ENCODE peak calls at places on chromosomes 11 and 22, in eight cellular contexts. One of them, this sample, is unnamed. For H3K36me3, the result is how much of the 10 kb centered on the place peaks cover.

GRCh38 chr11:44032304-44033085 is 15.3 kb upstream of the ACCSL start:
- DNase-seq in left ventricle myocardium inferior: peak
- DNase-seq in sigmoid colon: no peak
- DNase-seq in CD8-positive, alpha-beta memory T cell: no peak
- DNase-seq in cardiac muscle cell: peak
- DNase-seq in ovary: peak
- DNase-seq in H7: no peak
- DNase-seq in thoracic aorta: peak
- DNase-seq in this sample: no peak

GRCh38 chr11:80034801-80035200 is 594.0 kb upstream of the TENM4 start:
- DNase-seq in H7: no peak
- DNase-seq in left ventricle myocardium inferior: no peak
- DNase-seq in sigmoid colon: no peak
- DNase-seq in CD8-positive, alpha-beta memory T cell: no peak
- DNase-seq in cardiac muscle cell: no peak
- DNase-seq in ovary: no peak
- DNase-seq in thoracic aorta: no peak
- DNase-seq in this sample: no peak

GRCh38 chr11:132405728-132406127 is 1035.3 kb downstream of the NTM start:
- DNase-seq in thoracic aorta: no peak
- DNase-seq in left ventricle myocardium inferior: no peak
- DNase-seq in ovary: no peak
- DNase-seq in CD8-positive, alpha-beta memory T cell: no peak
- DNase-seq in sigmoid colon: no peak
- DNase-seq in cardiac muscle cell: no peak
- DNase-seq in H7: peak
- DNase-seq in this sample: no peak

GRCh38 chr11:57482782-57483569 is 22.6 kb downstream of the RTN4RL2 start:
- DNase-seq in H7: peak
- DNase-seq in ovary: no peak
- DNase-seq in CD8-positive, alpha-beta memory T cell: peak
- DNase-seq in thoracic aorta: no peak
- DNase-seq in left ventricle myocardium inferior: peak
- DNase-seq in sigmoid colon: no peak
- DNase-seq in cardiac muscle cell: peak
- DNase-seq in this sample: no peak

GRCh38 chr11:128330203-128330602 is 257.2 kb downstream of the ETS1 start:
- DNase-seq in thoracic aorta: no peak
- DNase-seq in ovary: no peak
- DNase-seq in CD8-positive, alpha-beta memory T cell: no peak
- DNase-seq in sigmoid colon: no peak
- DNase-seq in H7: no peak
- DNase-seq in left ventricle myocardium inferior: no peak
- DNase-seq in cardiac muscle cell: no peak
- DNase-seq in this sample: no peak

GRCh38 chr11:62755086-62755615 is 1.2 kb upstream of the ZBTB3 start:
- DNase-seq in CD8-positive, alpha-beta memory T cell: no peak
- DNase-seq in left ventricle myocardium inferior: no peak
- DNase-seq in ovary: no peak
- DNase-seq in cardiac muscle cell: no peak
- DNase-seq in thoracic aorta: no peak
- DNase-seq in H7: no peak
- DNase-seq in sigmoid colon: no peak
- DNase-seq in this sample: no peak

GRCh38 chr11:121282376-121282775 is 10.2 kb upstream of the SC5D start:
- DNase-seq in thoracic aorta: no peak
- DNase-seq in H7: no peak
- DNase-seq in sigmoid colon: no peak
- DNase-seq in ovary: no peak
- DNase-seq in cardiac muscle cell: no peak
- DNase-seq in CD8-positive, alpha-beta memory T cell: no peak
- DNase-seq in left ventricle myocardium inferior: no peak
- DNase-seq in this sample: no peak

GRCh38 chr11:116927163-116927772 is 89.8 kb upstream of the APOA1 start:
- DNase-seq in thoracic aorta: no peak
- DNase-seq in H7: no peak
- DNase-seq in left ventricle myocardium inferior: no peak
- DNase-seq in ovary: no peak
- DNase-seq in cardiac muscle cell: peak
- DNase-seq in sigmoid colon: no peak
- DNase-seq in CD8-positive, alpha-beta memory T cell: peak
- DNase-seq in this sample: no peak

GRCh38 chr11:120715239-120715638 is 203.7 kb downstream of the GRIK4 start:
- DNase-seq in left ventricle myocardium inferior: no peak
- DNase-seq in sigmoid colon: no peak
- DNase-seq in ovary: no peak
- DNase-seq in CD8-positive, alpha-beta memory T cell: no peak
- DNase-seq in H7: peak
- DNase-seq in cardiac muscle cell: no peak
- DNase-seq in thoracic aorta: no peak
- DNase-seq in this sample: no peak

GRCh38 chr22:23893957-23894709 is at the start of gene MIF:
- DNase-seq in sigmoid colon: peak
- DNase-seq in CD8-positive, alpha-beta memory T cell: peak
- DNase-seq in left ventricle myocardium inferior: peak
- DNase-seq in H7: peak
- DNase-seq in cardiac muscle cell: peak
- DNase-seq in ovary: peak
- DNase-seq in thoracic aorta: peak
- DNase-seq in this sample: peak

GRCh38 chr22:23896523-23897186 is 2.5 kb downstream of the MIF start:
- DNase-seq in ovary: no peak
- DNase-seq in thoracic aorta: no peak
- DNase-seq in left ventricle myocardium inferior: no peak
- DNase-seq in cardiac muscle cell: no peak
- DNase-seq in sigmoid colon: peak
- DNase-seq in H7: no peak
- DNase-seq in CD8-positive, alpha-beta memory T cell: no peak
- DNase-seq in this sample: no peak

GRCh38 chr22:23896166-23896522 is 2.0 kb downstream of the MIF start:
- DNase-seq in H7: no peak
- DNase-seq in CD8-positive, alpha-beta memory T cell: no peak
- DNase-seq in left ventricle myocardium inferior: no peak
- DNase-seq in cardiac muscle cell: no peak
- DNase-seq in thoracic aorta: no peak
- DNase-seq in sigmoid colon: no peak
- DNase-seq in ovary: no peak
- DNase-seq in this sample: no peak

GRCh38 chr22:23894710-23895598 is 771 bp downstream of the MIF start:
- DNase-seq in sigmoid colon: peak
- DNase-seq in H7: peak
- DNase-seq in thoracic aorta: peak
- DNase-seq in left ventricle myocardium inferior: peak
- DNase-seq in ovary: peak
- DNase-seq in cardiac muscle cell: peak
- DNase-seq in CD8-positive, alpha-beta memory T cell: peak
- DNase-seq in this sample: peak

GRCh38 chr22:23895599-23896144 is 1.5 kb downstream of the MIF start:
- DNase-seq in CD8-positive, alpha-beta memory T cell: no peak
- DNase-seq in cardiac muscle cell: no peak
- DNase-seq in thoracic aorta: no peak
- DNase-seq in H7: no peak
- DNase-seq in ovary: no peak
- DNase-seq in sigmoid colon: no peak
- DNase-seq in left ventricle myocardium inferior: no peak
- DNase-seq in this sample: no peak
- H3K36me3 ChIP-seq in CD8-positive, alpha-beta memory T cell: under half
- H3K36me3 ChIP-seq in cardiac muscle cell: under half
- H3K36me3 ChIP-seq in thoracic aorta: under half
- H3K36me3 ChIP-seq in H7: under half
- H3K36me3 ChIP-seq in ovary: under half
- H3K36me3 ChIP-seq in sigmoid colon: under half
- H3K36me3 ChIP-seq in left ventricle myocardium inferior: under half
- H3K36me3 ChIP-seq in this sample: under half

DNA sequence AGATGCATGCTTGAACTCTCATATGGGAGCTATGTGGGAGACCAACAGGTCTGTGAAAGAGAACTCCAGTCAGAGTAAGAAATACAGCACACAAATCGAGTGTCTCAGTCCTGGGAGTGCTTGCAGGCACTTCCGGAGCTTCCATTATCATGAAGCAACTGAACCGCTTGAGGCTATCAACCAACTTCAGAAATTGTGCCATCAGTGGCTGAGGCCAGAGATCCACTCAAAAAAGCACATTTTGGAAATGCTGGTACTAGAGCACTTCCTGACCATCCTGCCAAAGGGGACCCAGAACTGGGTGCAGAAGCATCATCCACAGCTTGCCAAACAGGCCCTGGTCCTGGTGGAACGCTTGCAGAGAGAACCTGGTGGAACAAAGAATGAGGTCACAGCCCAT is 33.4 kb downstream of the GAB2 start:
- DNase-seq in left ventricle myocardium inferior: no peak
- DNase-seq in thoracic aorta: no peak
- DNase-seq in cardiac muscle cell: no peak
- DNase-seq in sigmoid colon: no peak
- DNase-seq in ovary: no peak
- DNase-seq in H7: no peak
- DNase-seq in CD8-positive, alpha-beta memory T cell: no peak
- DNase-seq in this sample: no peak
- H3K36me3 ChIP-seq in left ventricle myocardium inferior: under half
- H3K36me3 ChIP-seq in thoracic aorta: under half
- H3K36me3 ChIP-seq in cardiac muscle cell: under half
- H3K36me3 ChIP-seq in sigmoid colon: under half
- H3K36me3 ChIP-seq in ovary: under half
- H3K36me3 ChIP-seq in H7: under half
- H3K36me3 ChIP-seq in CD8-positive, alpha-beta memory T cell: under half
- H3K36me3 ChIP-seq in this sample: under half

DNA sequence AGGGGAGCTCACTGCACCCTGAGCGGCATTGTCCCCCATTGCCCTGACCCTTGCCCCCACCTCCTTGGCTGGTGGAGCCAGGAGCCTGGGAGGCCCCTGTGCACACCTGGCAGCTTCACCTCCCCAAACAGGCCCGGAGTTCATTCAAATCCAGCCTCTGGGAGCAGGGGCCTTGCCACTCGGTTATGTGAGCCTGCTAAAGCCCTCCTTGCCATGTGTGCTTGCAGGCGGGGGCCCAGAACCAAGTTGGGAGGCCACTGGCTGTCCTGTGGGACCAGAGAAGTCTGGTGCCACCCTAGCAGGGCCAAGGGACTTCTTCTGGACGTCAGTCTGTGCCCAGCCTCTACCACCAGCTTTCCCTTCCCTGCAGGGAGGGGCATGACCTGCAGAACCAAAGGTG is 48.9 kb downstream of the NFAM1 start:
- DNase-seq in sigmoid colon: no peak
- DNase-seq in cardiac muscle cell: no peak
- DNase-seq in thoracic aorta: no peak
- DNase-seq in H7: no peak
- DNase-seq in left ventricle myocardium inferior: no peak
- DNase-seq in CD8-positive, alpha-beta memory T cell: no peak
- DNase-seq in ovary: no peak
- DNase-seq in this sample: peak
- H3K36me3 ChIP-seq in sigmoid colon: under half
- H3K36me3 ChIP-seq in cardiac muscle cell: under half
- H3K36me3 ChIP-seq in thoracic aorta: under half
- H3K36me3 ChIP-seq in H7: under half
- H3K36me3 ChIP-seq in left ventricle myocardium inferior: under half
- H3K36me3 ChIP-seq in CD8-positive, alpha-beta memory T cell: under half
- H3K36me3 ChIP-seq in ovary: under half
- H3K36me3 ChIP-seq in this sample: under half

GRCh38 chr22:31097941-31098632 is 9.3 kb downstream of the SELENOM start:
- DNase-seq in H7: no peak
- DNase-seq in CD8-positive, alpha-beta memory T cell: no peak
- DNase-seq in cardiac muscle cell: no peak
- DNase-seq in thoracic aorta: no peak
- DNase-seq in left ventricle myocardium inferior: no peak
- DNase-seq in sigmoid colon: no peak
- DNase-seq in ovary: no peak
- DNase-seq in this sample: no peak

GRCh38 chr22:31094741-31095140 is 12.6 kb downstream of the SELENOM start:
- DNase-seq in thoracic aorta: no peak
- DNase-seq in CD8-positive, alpha-beta memory T cell: no peak
- DNase-seq in sigmoid colon: no peak
- DNase-seq in cardiac muscle cell: no peak
- DNase-seq in H7: no peak
- DNase-seq in ovary: no peak
- DNase-seq in left ventricle myocardium inferior: no peak
- DNase-seq in this sample: no peak

GRCh38 chr22:31095637-31096249 is 11.6 kb downstream of the SELENOM start:
- DNase-seq in CD8-positive, alpha-beta memory T cell: no peak
- DNase-seq in left ventricle myocardium inferior: no peak
- DNase-seq in ovary: no peak
- DNase-seq in thoracic aorta: no peak
- DNase-seq in H7: no peak
- DNase-seq in sigmoid colon: no peak
- DNase-seq in cardiac muscle cell: no peak
- DNase-seq in this sample: no peak

GRCh38 chr22:31098633-31099110 is 8.7 kb downstream of the SELENOM start:
- DNase-seq in left ventricle myocardium inferior: no peak
- DNase-seq in ovary: peak
- DNase-seq in thoracic aorta: no peak
- DNase-seq in sigmoid colon: peak
- DNase-seq in cardiac muscle cell: peak
- DNase-seq in H7: peak
- DNase-seq in CD8-positive, alpha-beta memory T cell: no peak
- DNase-seq in this sample: no peak

GRCh38 chr22:31096637-31097274 is 10.6 kb downstream of the SELENOM start:
- DNase-seq in sigmoid colon: no peak
- DNase-seq in H7: peak
- DNase-seq in thoracic aorta: no peak
- DNase-seq in cardiac muscle cell: no peak
- DNase-seq in CD8-positive, alpha-beta memory T cell: no peak
- DNase-seq in ovary: no peak
- DNase-seq in left ventricle myocardium inferior: no peak
- DNase-seq in this sample: no peak
- H3K36me3 ChIP-seq in sigmoid colon: half or more
- H3K36me3 ChIP-seq in H7: under half
- H3K36me3 ChIP-seq in thoracic aorta: half or more
- H3K36me3 ChIP-seq in cardiac muscle cell: under half
- H3K36me3 ChIP-seq in CD8-positive, alpha-beta memory T cell: under half
- H3K36me3 ChIP-seq in ovary: under half
- H3K36me3 ChIP-seq in left ventricle myocardium inferior: half or more
- H3K36me3 ChIP-seq in this sample: half or more

DNA sequence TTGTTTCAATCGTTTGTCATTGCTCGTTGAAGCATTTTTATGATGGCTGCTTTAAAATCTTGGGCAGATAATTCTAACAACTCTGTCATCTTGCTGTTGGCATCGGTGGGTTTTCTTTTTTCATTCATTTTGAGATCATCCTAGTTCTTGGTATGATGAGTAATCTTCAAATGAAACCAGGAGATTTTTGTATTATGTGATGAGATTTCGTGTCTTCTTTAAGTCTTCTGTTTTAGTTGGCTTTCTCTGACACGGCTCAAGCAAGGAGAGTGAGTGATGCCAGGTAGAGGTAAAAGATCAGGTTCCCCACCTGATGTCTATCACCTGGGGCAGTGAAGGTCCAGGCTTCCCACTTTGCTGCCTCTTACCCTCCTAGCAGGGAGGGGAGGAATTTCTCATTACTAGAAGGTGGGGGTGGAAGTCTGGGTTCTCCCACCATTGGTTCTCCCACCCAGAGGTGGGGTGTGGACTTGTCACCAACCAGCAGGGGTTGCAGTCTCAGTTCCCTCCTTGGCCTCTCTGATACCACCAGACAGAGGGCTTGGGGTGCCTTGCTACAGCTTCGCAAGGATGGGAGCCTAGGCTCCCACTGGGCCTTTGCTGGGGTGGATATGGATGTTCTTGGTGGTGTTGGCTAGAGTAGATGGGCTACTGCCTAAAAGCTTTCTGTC is 12.9 kb downstream of the CDC45 start:
- DNase-seq in left ventricle myocardium inferior: no peak
- DNase-seq in thoracic aorta: no peak
- DNase-seq in H7: no peak
- DNase-seq in sigmoid colon: no peak
- DNase-seq in cardiac muscle cell: no peak
- DNase-seq in CD8-positive, alpha-beta memory T cell: no peak
- DNase-seq in ovary: no peak
- DNase-seq in this sample: no peak
- H3K36me3 ChIP-seq in left ventricle myocardium inferior: under half
- H3K36me3 ChIP-seq in thoracic aorta: under half
- H3K36me3 ChIP-seq in H7: under half
- H3K36me3 ChIP-seq in sigmoid colon: under half
- H3K36me3 ChIP-seq in cardiac muscle cell: under half
- H3K36me3 ChIP-seq in CD8-positive, alpha-beta memory T cell: under half
- H3K36me3 ChIP-seq in ovary: under half
- H3K36me3 ChIP-seq in this sample: half or more

This sample was measured in RWPE2.